ENCODE peak calls at places on chromosome 13, in five cellular contexts. O is head of caudate nucleus; E is NCI-H774; T is activated naive CD8-positive, alpha-beta T cell treated with anti-CD3 and anti-CD28 coated beads for 36 hours; M is Caco-2. L is an unnamed sample.

GRCh38 chr13:48891586-48891985 is 84.1 kb upstream of the FNDC3A start:
- DNase-seq in M (no peak), T (no peak), E (no peak), O (no peak), L (no peak)

GRCh38 chr13:113245858-113246791 is 36.7 kb downstream of the CUL4A start:
- DNase-seq in E (no peak), M (peak), O (no peak), T (no peak), L (peak)

GRCh38 chr13:32047088-32047487 is 15.5 kb downstream of the FRY start:
- DNase-seq in M (no peak), O (no peak), E (no peak), T (no peak), L (no peak)

GRCh38 chr13:111318396-111318795 is 2.0 kb upstream of the TEX29 start:
- DNase-seq in T (no peak), M (no peak), E (no peak), O (no peak), L (no peak)

GRCh38 chr13:93859666-93860065 is 619.8 kb downstream of the DCT start:
- DNase-seq in E (no peak), O (no peak), T (no peak), M (no peak), L (no peak)

GRCh38 chr13:49791214-49791752 is 1.2 kb downstream of the KPNA3 start:
- DNase-seq in T (peak), M (peak), E (no peak), O (no peak), L (peak)

GRCh38 chr13:31846984-31847752 is 107.8 kb downstream of the RXFP2 start:
- DNase-seq in M (no peak), O (no peak), T (no peak), E (no peak), L (peak)

GRCh38 chr13:59480857-59481256 is 682.9 kb downstream of the DIAPH3 start:
- DNase-seq in E (no peak), O (no peak), T (no peak), M (no peak), L (no peak)

GRCh38 chr13:101390461-101390860 is 25.8 kb downstream of the NALCN start:
- DNase-seq in T (no peak), O (no peak), M (no peak), E (no peak), L (no peak)

GRCh38 chr13:82747948-82748347 is 1134.3 kb downstream of the SLITRK1 start:
- DNase-seq in T (no peak), E (no peak), O (no peak), M (no peak), L (peak)

GRCh38 chr13:112464720-112465119 is 88.6 kb downstream of the SPACA7 start:
- DNase-seq in O (no peak), T (no peak), E (no peak), M (no peak), L (no peak)

GRCh38 chr13:42633495-42633894 is 59.5 kb downstream of the TNFSF11 start:
- DNase-seq in O (no peak), T (no peak), E (no peak), M (no peak), L (no peak)

GRCh38 chr13:41782086-41782485 is 178.8 kb downstream of the VWA8 start:
- DNase-seq in T (no peak), M (no peak), E (no peak), O (peak), L (peak)

GRCh38 chr13:110274687-110275086 is 32.3 kb downstream of the COL4A1 start:
- DNase-seq in O (no peak), T (no peak), E (no peak), M (no peak), L (peak)

GRCh38 chr13:101919541-101920306 is 467.2 kb downstream of the ITGBL1 start:
- DNase-seq in E (no peak), O (no peak), M (peak), T (no peak), L (peak)

GRCh38 chr13:99046851-99047250 is 69.0 kb upstream of the DOCK9 start:
- DNase-seq in T (no peak), O (no peak), E (no peak), M (no peak), L (no peak)

GRCh38 chr13:81551036-81551435 is 1210.1 kb upstream of the SPRY2 start:
- DNase-seq in O (no peak), M (no peak), T (no peak), E (no peak), L (no peak)

GRCh38 chr13:98459171-98459681 is 117.7 kb downstream of the STK24 start:
- DNase-seq in M (no peak), T (no peak), E (no peak), O (no peak), L (no peak)

GRCh38 chr13:111034811-111035210 is 80.3 kb upstream of the ARHGEF7 start:
- DNase-seq in O (no peak), T (no peak), E (no peak), M (no peak), L (no peak)

GRCh38 chr13:66675620-66676019 is 554.5 kb downstream of the PCDH9 start:
- DNase-seq in M (no peak), T (no peak), O (no peak), E (no peak), L (no peak)

GRCh38 chr13:32117696-32118095 is 86.1 kb downstream of the FRY start:
- DNase-seq in O (no peak), E (no peak), T (no peak), M (no peak), L (no peak)

GRCh38 chr13:50422181-50423148 is 407.2 kb downstream of the KCNRG start:
- DNase-seq in O (no peak), E (no peak), M (no peak), T (no peak), L (no peak)

GRCh38 chr13:113109151-113110047 is 3.8 kb downstream of the F7 start:
- DNase-seq in T (no peak), O (no peak), M (no peak), E (no peak), L (no peak)

L was measured in mesendoderm.